ENCODE peak calls at places on chromosome 3, in six cellular contexts. One of them, this sample, is unnamed.

GRCh38 chr3:101809178-101810022 is 30.4 kb downstream of the NXPE3 start:
- DNase-seq in hepatic stellate cell: peak; percentile 25
- DNase-seq in Daoy: peak; percentile 43
- DNase-seq in central memory CD4-positive, alpha-beta T cell: peak; percentile 47
- DNase-seq in T-helper 17 cell: no peak
- DNase-seq in HCEC 1CT: peak; percentile 52
- DNase-seq in this sample: peak; percentile 4

GRCh38 chr3:81550415-81550814 is 211.0 kb downstream of the GBE1 start:
- DNase-seq in Daoy: no peak
- DNase-seq in HCEC 1CT: no peak
- DNase-seq in central memory CD4-positive, alpha-beta T cell: no peak
- DNase-seq in T-helper 17 cell: no peak
- DNase-seq in hepatic stellate cell: no peak
- DNase-seq in this sample: no peak

GRCh38 chr3:53102601-53103147 is 27.6 kb downstream of the RFT1 start:
- DNase-seq in central memory CD4-positive, alpha-beta T cell: no peak
- DNase-seq in T-helper 17 cell: no peak
- DNase-seq in HCEC 1CT: no peak
- DNase-seq in hepatic stellate cell: no peak
- DNase-seq in Daoy: no peak
- DNase-seq in this sample: no peak

GRCh38 chr3:129627350-129628168 is 21.1 kb upstream of the PLXND1 start:
- DNase-seq in Daoy: peak; percentile 84
- DNase-seq in T-helper 17 cell: no peak
- DNase-seq in HCEC 1CT: peak; percentile 72
- DNase-seq in hepatic stellate cell: peak; percentile 87
- DNase-seq in central memory CD4-positive, alpha-beta T cell: peak; percentile 62
- DNase-seq in this sample: peak; percentile 64

GRCh38 chr3:119927190-119927589 is 145.3 kb downstream of the NR1I2 start:
- DNase-seq in hepatic stellate cell: no peak
- DNase-seq in Daoy: no peak
- DNase-seq in central memory CD4-positive, alpha-beta T cell: no peak
- DNase-seq in HCEC 1CT: no peak
- DNase-seq in T-helper 17 cell: no peak
- DNase-seq in this sample: no peak

GRCh38 chr3:49256152-49256551 is 20.9 kb downstream of the C3orf62 start:
- DNase-seq in Daoy: no peak
- DNase-seq in hepatic stellate cell: no peak
- DNase-seq in HCEC 1CT: no peak
- DNase-seq in central memory CD4-positive, alpha-beta T cell: no peak
- DNase-seq in T-helper 17 cell: no peak
- DNase-seq in this sample: no peak

GRCh38 chr3:108518895-108519294 is 8.5 kb upstream of the MYH15 start:
- DNase-seq in HCEC 1CT: no peak
- DNase-seq in central memory CD4-positive, alpha-beta T cell: no peak
- DNase-seq in hepatic stellate cell: no peak
- DNase-seq in T-helper 17 cell: no peak
- DNase-seq in Daoy: no peak
- DNase-seq in this sample: no peak

GRCh38 chr3:115788921-115789470 is 165.7 kb downstream of the GAP43 start:
- DNase-seq in Daoy: peak; percentile 90
- DNase-seq in T-helper 17 cell: no peak
- DNase-seq in hepatic stellate cell: peak; percentile 67
- DNase-seq in HCEC 1CT: peak; percentile 80
- DNase-seq in central memory CD4-positive, alpha-beta T cell: no peak
- DNase-seq in this sample: no peak

GRCh38 chr3:43105224-43105596 is 669 bp downstream of the POMGNT2 start:
- DNase-seq in HCEC 1CT: no peak
- DNase-seq in T-helper 17 cell: no peak
- DNase-seq in Daoy: no peak
- DNase-seq in central memory CD4-positive, alpha-beta T cell: no peak
- DNase-seq in hepatic stellate cell: no peak
- DNase-seq in this sample: peak; percentile 16

GRCh38 chr3:38578551-38578950 is 70.9 kb downstream of the SCN5A start:
- DNase-seq in T-helper 17 cell: no peak
- DNase-seq in HCEC 1CT: no peak
- DNase-seq in Daoy: no peak
- DNase-seq in hepatic stellate cell: no peak
- DNase-seq in central memory CD4-positive, alpha-beta T cell: no peak
- DNase-seq in this sample: no peak

GRCh38 chr3:33467786-33468185 is 27.6 kb upstream of the UBP1 start:
- DNase-seq in HCEC 1CT: no peak
- DNase-seq in T-helper 17 cell: no peak
- DNase-seq in central memory CD4-positive, alpha-beta T cell: no peak
- DNase-seq in hepatic stellate cell: no peak
- DNase-seq in Daoy: no peak
- DNase-seq in this sample: no peak

GRCh38 chr3:115323380-115323779 is 176.3 kb upstream of the ZBTB20 start:
- DNase-seq in Daoy: no peak
- DNase-seq in HCEC 1CT: no peak
- DNase-seq in T-helper 17 cell: no peak
- DNase-seq in hepatic stellate cell: no peak
- DNase-seq in central memory CD4-positive, alpha-beta T cell: no peak
- DNase-seq in this sample: no peak

GRCh38 chr3:141422961-141423582 is 54.8 kb downstream of the ZBTB38 start:
- DNase-seq in HCEC 1CT: no peak
- DNase-seq in central memory CD4-positive, alpha-beta T cell: no peak
- DNase-seq in T-helper 17 cell: no peak
- DNase-seq in hepatic stellate cell: no peak
- DNase-seq in Daoy: no peak
- DNase-seq in this sample: no peak

GRCh38 chr3:120649735-120650705 is 32.0 kb downstream of the HGD start:
- DNase-seq in T-helper 17 cell: no peak
- DNase-seq in hepatic stellate cell: no peak
- DNase-seq in HCEC 1CT: no peak
- DNase-seq in Daoy: no peak
- DNase-seq in central memory CD4-positive, alpha-beta T cell: no peak
- DNase-seq in this sample: no peak

GRCh38 chr3:121989943-121990342 is 32.1 kb downstream of the ILDR1 start:
- DNase-seq in central memory CD4-positive, alpha-beta T cell: no peak
- DNase-seq in HCEC 1CT: no peak
- DNase-seq in T-helper 17 cell: no peak
- DNase-seq in hepatic stellate cell: no peak
- DNase-seq in Daoy: no peak
- DNase-seq in this sample: no peak

GRCh38 chr3:160686955-160687535 is 10.1 kb downstream of the ARL14 start:
- DNase-seq in HCEC 1CT: peak; percentile 41
- DNase-seq in T-helper 17 cell: no peak
- DNase-seq in Daoy: no peak
- DNase-seq in hepatic stellate cell: no peak
- DNase-seq in central memory CD4-positive, alpha-beta T cell: no peak
- DNase-seq in this sample: no peak

GRCh38 chr3:41144631-41145030 is 54.7 kb upstream of the CTNNB1 start:
- DNase-seq in T-helper 17 cell: no peak
- DNase-seq in HCEC 1CT: no peak
- DNase-seq in hepatic stellate cell: no peak
- DNase-seq in central memory CD4-positive, alpha-beta T cell: no peak
- DNase-seq in Daoy: no peak
- DNase-seq in this sample: no peak

GRCh38 chr3:186361612-186362408 is at the start of gene DGKG:
- DNase-seq in Daoy: peak; percentile 58
- DNase-seq in HCEC 1CT: no peak
- DNase-seq in central memory CD4-positive, alpha-beta T cell: no peak
- DNase-seq in T-helper 17 cell: no peak
- DNase-seq in hepatic stellate cell: peak; percentile 23
- DNase-seq in this sample: peak; percentile 94

GRCh38 chr3:76264911-76265310 is 479.6 kb upstream of the ZNF717 start:
- DNase-seq in Daoy: no peak
- DNase-seq in hepatic stellate cell: no peak
- DNase-seq in HCEC 1CT: no peak
- DNase-seq in central memory CD4-positive, alpha-beta T cell: no peak
- DNase-seq in T-helper 17 cell: no peak
- DNase-seq in this sample: no peak

GRCh38 chr3:190579514-190580137 is 65.7 kb downstream of the IL1RAP start:
- DNase-seq in hepatic stellate cell: no peak
- DNase-seq in T-helper 17 cell: no peak
- DNase-seq in HCEC 1CT: peak; percentile 19
- DNase-seq in Daoy: no peak
- DNase-seq in central memory CD4-positive, alpha-beta T cell: no peak
- DNase-seq in this sample: no peak

GRCh38 chr3:27467545-27467944 is 16.6 kb downstream of the SLC4A7 start:
- DNase-seq in Daoy: peak; percentile 4
- DNase-seq in HCEC 1CT: peak; percentile 71
- DNase-seq in T-helper 17 cell: no peak
- DNase-seq in hepatic stellate cell: peak; percentile 45
- DNase-seq in central memory CD4-positive, alpha-beta T cell: peak; percentile 38
- DNase-seq in this sample: no peak

GRCh38 chr3:176919836-176920760 is 277.2 kb downstream of the TBL1XR1 start:
- DNase-seq in central memory CD4-positive, alpha-beta T cell: no peak
- DNase-seq in Daoy: peak; percentile 83
- DNase-seq in HCEC 1CT: peak; percentile 82
- DNase-seq in T-helper 17 cell: no peak
- DNase-seq in hepatic stellate cell: peak; percentile 32
- DNase-seq in this sample: peak; percentile 82

GRCh38 chr3:158108596-158108995 is 1.3 kb upstream of the RSRC1 start:
- DNase-seq in Daoy: no peak
- DNase-seq in hepatic stellate cell: no peak
- DNase-seq in T-helper 17 cell: no peak
- DNase-seq in central memory CD4-positive, alpha-beta T cell: no peak
- DNase-seq in HCEC 1CT: peak; percentile 29
- DNase-seq in this sample: no peak

GRCh38 chr3:126316515-126316939 is 40.7 kb downstream of the KLF15 start:
- DNase-seq in T-helper 17 cell: no peak
- DNase-seq in central memory CD4-positive, alpha-beta T cell: no peak
- DNase-seq in Daoy: no peak
- DNase-seq in HCEC 1CT: no peak
- DNase-seq in hepatic stellate cell: no peak
- DNase-seq in this sample: no peak

GRCh38 chr3:182713743-182714517 is 79.4 kb upstream of the ATP11B start:
- DNase-seq in hepatic stellate cell: peak; percentile 55
- DNase-seq in central memory CD4-positive, alpha-beta T cell: peak; percentile 22
- DNase-seq in T-helper 17 cell: no peak
- DNase-seq in Daoy: peak; percentile 46
- DNase-seq in HCEC 1CT: peak; percentile 67
- DNase-seq in this sample: peak; percentile 73

GRCh38 chr3:183438749-183439148 is 10.3 kb upstream of the MCF2L2 start:
- DNase-seq in hepatic stellate cell: no peak
- DNase-seq in T-helper 17 cell: no peak
- DNase-seq in HCEC 1CT: no peak
- DNase-seq in Daoy: no peak
- DNase-seq in central memory CD4-positive, alpha-beta T cell: no peak
- DNase-seq in this sample: peak; percentile 89

GRCh38 chr3:64318001-64318400 is 92.7 kb upstream of the PRICKLE2 start:
- DNase-seq in central memory CD4-positive, alpha-beta T cell: no peak
- DNase-seq in Daoy: peak; percentile 70
- DNase-seq in hepatic stellate cell: no peak
- DNase-seq in HCEC 1CT: no peak
- DNase-seq in T-helper 17 cell: no peak
- DNase-seq in this sample: no peak

GRCh38 chr3:5187920-5188418 is 462 bp downstream of the EDEM1 start:
- DNase-seq in HCEC 1CT: peak; percentile 35
- DNase-seq in Daoy: peak; percentile 42
- DNase-seq in central memory CD4-positive, alpha-beta T cell: peak; percentile 42
- DNase-seq in hepatic stellate cell: peak; percentile 47
- DNase-seq in T-helper 17 cell: peak; percentile 40
- DNase-seq in this sample: no peak

GRCh38 chr3:150449169-150449721 is 41.1 kb downstream of the TSC22D2 start:
- DNase-seq in hepatic stellate cell: no peak
- DNase-seq in Daoy: peak; percentile 50
- DNase-seq in central memory CD4-positive, alpha-beta T cell: no peak
- DNase-seq in T-helper 17 cell: no peak
- DNase-seq in HCEC 1CT: peak; percentile 89
- DNase-seq in this sample: no peak

GRCh38 chr3:28328188-28329151 is 20.1 kb upstream of the ZCWPW2 start:
- DNase-seq in Daoy: no peak
- DNase-seq in T-helper 17 cell: no peak
- DNase-seq in central memory CD4-positive, alpha-beta T cell: peak; percentile 44
- DNase-seq in HCEC 1CT: peak; percentile 36
- DNase-seq in hepatic stellate cell: no peak
- DNase-seq in this sample: peak; percentile 6

GRCh38 chr3:31189330-31189729 is 294.9 kb upstream of the GADL1 start:
- DNase-seq in HCEC 1CT: no peak
- DNase-seq in central memory CD4-positive, alpha-beta T cell: no peak
- DNase-seq in T-helper 17 cell: no peak
- DNase-seq in Daoy: no peak
- DNase-seq in hepatic stellate cell: no peak
- DNase-seq in this sample: no peak

GRCh38 chr3:196967412-196968232 is 1.0 kb downstream of the PIGZ start:
- DNase-seq in HCEC 1CT: no peak
- DNase-seq in T-helper 17 cell: no peak
- DNase-seq in hepatic stellate cell: no peak
- DNase-seq in central memory CD4-positive, alpha-beta T cell: no peak
- DNase-seq in Daoy: no peak
- DNase-seq in this sample: no peak

GRCh38 chr3:170614214-170614966 is 28.5 kb upstream of the SLC7A14 start:
- DNase-seq in HCEC 1CT: peak; percentile 95
- DNase-seq in T-helper 17 cell: no peak
- DNase-seq in central memory CD4-positive, alpha-beta T cell: no peak
- DNase-seq in hepatic stellate cell: peak; percentile 77
- DNase-seq in Daoy: peak; percentile 74
- DNase-seq in this sample: no peak

This sample was measured in NCI-H345.